ENCODE peak calls at places on chromosomes 11 and 22, in five cellular contexts. One of them, this sample, is unnamed.

GRCh38 chr22:38196791-38197429 is 4.9 kb upstream of the MAFF start:
- DNase-seq in activated naive CD4-positive, alpha-beta T cell: no peak
- DNase-seq in activated T-cell treated with anti-CD3 and anti-CD28 coated beads, Interleukin-2, amount 50 U/mL, for 72 hours: no peak
- DNase-seq in WERI-Rb-1: no peak
- DNase-seq in activated naive CD8-positive, alpha-beta T cell treated with anti-CD3 and anti-CD28 coated beads, Interleukin-2, amount 50 U/mL, for 24 hours: no peak
- DNase-seq in this sample: no peak

GRCh38 chr22:44522526-44523170 is 24.6 kb upstream of the RTL6 start:
- DNase-seq in activated naive CD4-positive, alpha-beta T cell: no peak
- DNase-seq in activated T-cell treated with anti-CD3 and anti-CD28 coated beads, Interleukin-2, amount 50 U/mL, for 72 hours: no peak
- DNase-seq in WERI-Rb-1: no peak
- DNase-seq in activated naive CD8-positive, alpha-beta T cell treated with anti-CD3 and anti-CD28 coated beads, Interleukin-2, amount 50 U/mL, for 24 hours: no peak
- DNase-seq in this sample: no peak

GRCh38 chr11:72395993-72396392 is 38.3 kb downstream of the CLPB start:
- DNase-seq in activated naive CD4-positive, alpha-beta T cell: no peak
- DNase-seq in activated T-cell treated with anti-CD3 and anti-CD28 coated beads, Interleukin-2, amount 50 U/mL, for 72 hours: no peak
- DNase-seq in WERI-Rb-1: no peak
- DNase-seq in activated naive CD8-positive, alpha-beta T cell treated with anti-CD3 and anti-CD28 coated beads, Interleukin-2, amount 50 U/mL, for 24 hours: no peak
- DNase-seq in this sample: no peak

GRCh38 chr22:37274380-37274862 is 7.9 kb upstream of the CYTH4 start:
- DNase-seq in activated naive CD4-positive, alpha-beta T cell: no peak
- DNase-seq in activated T-cell treated with anti-CD3 and anti-CD28 coated beads, Interleukin-2, amount 50 U/mL, for 72 hours: no peak
- DNase-seq in WERI-Rb-1: no peak
- DNase-seq in activated naive CD8-positive, alpha-beta T cell treated with anti-CD3 and anti-CD28 coated beads, Interleukin-2, amount 50 U/mL, for 24 hours: no peak
- DNase-seq in this sample: no peak

GRCh38 chr22:30245181-30245984 is 1.2 kb downstream of the LIF start:
- DNase-seq in activated naive CD4-positive, alpha-beta T cell: no peak
- DNase-seq in activated T-cell treated with anti-CD3 and anti-CD28 coated beads, Interleukin-2, amount 50 U/mL, for 72 hours: peak; percentile 29
- DNase-seq in WERI-Rb-1: peak; percentile 40
- DNase-seq in activated naive CD8-positive, alpha-beta T cell treated with anti-CD3 and anti-CD28 coated beads, Interleukin-2, amount 50 U/mL, for 24 hours: peak; percentile 50
- DNase-seq in this sample: peak; percentile 56

GRCh38 chr11:31643831-31644230 is 134.3 kb downstream of the ELP4 start:
- DNase-seq in activated naive CD4-positive, alpha-beta T cell: no peak
- DNase-seq in activated T-cell treated with anti-CD3 and anti-CD28 coated beads, Interleukin-2, amount 50 U/mL, for 72 hours: no peak
- DNase-seq in WERI-Rb-1: peak; percentile 5
- DNase-seq in activated naive CD8-positive, alpha-beta T cell treated with anti-CD3 and anti-CD28 coated beads, Interleukin-2, amount 50 U/mL, for 24 hours: no peak
- DNase-seq in this sample: no peak

GRCh38 chr11:87173185-87174039 is 135.7 kb downstream of the TMEM135 start:
- DNase-seq in activated naive CD4-positive, alpha-beta T cell: no peak
- DNase-seq in activated T-cell treated with anti-CD3 and anti-CD28 coated beads, Interleukin-2, amount 50 U/mL, for 72 hours: no peak
- DNase-seq in WERI-Rb-1: no peak
- DNase-seq in activated naive CD8-positive, alpha-beta T cell treated with anti-CD3 and anti-CD28 coated beads, Interleukin-2, amount 50 U/mL, for 24 hours: no peak
- DNase-seq in this sample: no peak

GRCh38 chr11:116707250-116707649 is 65.5 kb downstream of the BUD13 start:
- DNase-seq in activated naive CD4-positive, alpha-beta T cell: no peak
- DNase-seq in activated T-cell treated with anti-CD3 and anti-CD28 coated beads, Interleukin-2, amount 50 U/mL, for 72 hours: no peak
- DNase-seq in WERI-Rb-1: no peak
- DNase-seq in activated naive CD8-positive, alpha-beta T cell treated with anti-CD3 and anti-CD28 coated beads, Interleukin-2, amount 50 U/mL, for 24 hours: no peak
- DNase-seq in this sample: no peak

GRCh38 chr11:66328307-66329144 is 7.7 kb downstream of the RIN1 start:
- DNase-seq in activated naive CD4-positive, alpha-beta T cell: peak; percentile 62
- DNase-seq in activated T-cell treated with anti-CD3 and anti-CD28 coated beads, Interleukin-2, amount 50 U/mL, for 72 hours: peak; percentile 82
- DNase-seq in WERI-Rb-1: peak; percentile 82
- DNase-seq in activated naive CD8-positive, alpha-beta T cell treated with anti-CD3 and anti-CD28 coated beads, Interleukin-2, amount 50 U/mL, for 24 hours: peak; percentile 87
- DNase-seq in this sample: peak; percentile 88

GRCh38 chr22:46031066-46031465 is 54.1 kb upstream of the WNT7B start:
- DNase-seq in activated naive CD4-positive, alpha-beta T cell: no peak
- DNase-seq in activated T-cell treated with anti-CD3 and anti-CD28 coated beads, Interleukin-2, amount 50 U/mL, for 72 hours: no peak
- DNase-seq in WERI-Rb-1: no peak
- DNase-seq in activated naive CD8-positive, alpha-beta T cell treated with anti-CD3 and anti-CD28 coated beads, Interleukin-2, amount 50 U/mL, for 24 hours: no peak
- DNase-seq in this sample: no peak

GRCh38 chr22:38569181-38569971 is 607 bp downstream of the DMC1 start:
- DNase-seq in activated naive CD4-positive, alpha-beta T cell: no peak
- DNase-seq in activated T-cell treated with anti-CD3 and anti-CD28 coated beads, Interleukin-2, amount 50 U/mL, for 72 hours: no peak
- DNase-seq in WERI-Rb-1: no peak
- DNase-seq in activated naive CD8-positive, alpha-beta T cell treated with anti-CD3 and anti-CD28 coated beads, Interleukin-2, amount 50 U/mL, for 24 hours: peak; percentile 5
- DNase-seq in this sample: peak; percentile 27

GRCh38 chr11:44305643-44306468 is 4.1 kb downstream of the ALX4 start:
- DNase-seq in activated naive CD4-positive, alpha-beta T cell: no peak
- DNase-seq in activated T-cell treated with anti-CD3 and anti-CD28 coated beads, Interleukin-2, amount 50 U/mL, for 72 hours: peak; percentile 64
- DNase-seq in WERI-Rb-1: no peak
- DNase-seq in activated naive CD8-positive, alpha-beta T cell treated with anti-CD3 and anti-CD28 coated beads, Interleukin-2, amount 50 U/mL, for 24 hours: peak; percentile 34
- DNase-seq in this sample: peak; percentile 44

GRCh38 chr11:119472186-119472855 is 49.3 kb upstream of the THY1 start:
- DNase-seq in activated naive CD4-positive, alpha-beta T cell: no peak
- DNase-seq in activated T-cell treated with anti-CD3 and anti-CD28 coated beads, Interleukin-2, amount 50 U/mL, for 72 hours: no peak
- DNase-seq in WERI-Rb-1: peak; percentile 41
- DNase-seq in activated naive CD8-positive, alpha-beta T cell treated with anti-CD3 and anti-CD28 coated beads, Interleukin-2, amount 50 U/mL, for 24 hours: no peak
- DNase-seq in this sample: no peak

GRCh38 chr11:1458340-1459218 is 28.0 kb downstream of the MOB2 start:
- DNase-seq in activated naive CD4-positive, alpha-beta T cell: no peak
- DNase-seq in activated T-cell treated with anti-CD3 and anti-CD28 coated beads, Interleukin-2, amount 50 U/mL, for 72 hours: no peak
- DNase-seq in WERI-Rb-1: peak; percentile 76
- DNase-seq in activated naive CD8-positive, alpha-beta T cell treated with anti-CD3 and anti-CD28 coated beads, Interleukin-2, amount 50 U/mL, for 24 hours: no peak
- DNase-seq in this sample: no peak

GRCh38 chr22:29014301-29014700 is 47.3 kb downstream of the C22orf31 start:
- DNase-seq in activated naive CD4-positive, alpha-beta T cell: no peak
- DNase-seq in activated T-cell treated with anti-CD3 and anti-CD28 coated beads, Interleukin-2, amount 50 U/mL, for 72 hours: no peak
- DNase-seq in WERI-Rb-1: no peak
- DNase-seq in activated naive CD8-positive, alpha-beta T cell treated with anti-CD3 and anti-CD28 coated beads, Interleukin-2, amount 50 U/mL, for 24 hours: no peak
- DNase-seq in this sample: no peak

GRCh38 chr11:198236-198806 is 5.4 kb downstream of the SCGB1C1 start:
- DNase-seq in activated naive CD4-positive, alpha-beta T cell: no peak
- DNase-seq in activated T-cell treated with anti-CD3 and anti-CD28 coated beads, Interleukin-2, amount 50 U/mL, for 72 hours: no peak
- DNase-seq in WERI-Rb-1: no peak
- DNase-seq in activated naive CD8-positive, alpha-beta T cell treated with anti-CD3 and anti-CD28 coated beads, Interleukin-2, amount 50 U/mL, for 24 hours: no peak
- DNase-seq in this sample: no peak

GRCh38 chr11:70432580-70432979 is 34.3 kb downstream of the CTTN start:
- DNase-seq in activated naive CD4-positive, alpha-beta T cell: no peak
- DNase-seq in activated T-cell treated with anti-CD3 and anti-CD28 coated beads, Interleukin-2, amount 50 U/mL, for 72 hours: no peak
- DNase-seq in WERI-Rb-1: no peak
- DNase-seq in activated naive CD8-positive, alpha-beta T cell treated with anti-CD3 and anti-CD28 coated beads, Interleukin-2, amount 50 U/mL, for 24 hours: no peak
- DNase-seq in this sample: no peak

GRCh38 chr11:125481531-125481930 is 14.5 kb downstream of the FEZ1 start:
- DNase-seq in activated naive CD4-positive, alpha-beta T cell: no peak
- DNase-seq in activated T-cell treated with anti-CD3 and anti-CD28 coated beads, Interleukin-2, amount 50 U/mL, for 72 hours: no peak
- DNase-seq in WERI-Rb-1: no peak
- DNase-seq in activated naive CD8-positive, alpha-beta T cell treated with anti-CD3 and anti-CD28 coated beads, Interleukin-2, amount 50 U/mL, for 24 hours: no peak
- DNase-seq in this sample: no peak